ENCODE peak calls at places on chromosomes 11 and 22, in eight cellular contexts. V is right lobe of liver, Z is body of pancreas, N is stomach, A is uterus, M is IMR-90, I is HCT116, J is transverse colon. E is an unnamed sample.

GRCh38 chr22:29997516-29997915 is 82.7 kb upstream of the HORMAD2 start:
- DNase-seq in J (no peak), V (no peak), A (no peak), N (no peak), M (no peak), I (no peak), Z (no peak), E (no peak)

GRCh38 chr11:30435488-30435887 is 112.6 kb downstream of the ARL14EP start:
- DNase-seq in N (no peak), J (no peak), A (no peak), Z (no peak), V (no peak), I (no peak), M (no peak), E (no peak)

GRCh38 chr22:50522806-50523438 is 2.5 kb downstream of the SCO2 start:
- DNase-seq in M (no peak), A (no peak), N (no peak), I (no peak), Z (no peak), V (no peak), J (no peak), E (no peak)

GRCh38 chr22:24067587-24068376 is 56.7 kb downstream of the CABIN1 start:
- DNase-seq in N (peak; percentile 50), M (no peak), J (peak; percentile 53), Z (peak; percentile 68), I (no peak), V (peak; percentile 81), A (no peak), E (no peak)

GRCh38 chr11:81222491-81222890 is 1511.2 kb downstream of the FAM181B start:
- DNase-seq in I (no peak), V (no peak), M (no peak), J (no peak), A (no peak), N (no peak), Z (no peak), E (no peak)

GRCh38 chr11:27656806-27657483 is 43.3 kb downstream of the BDNF start:
- DNase-seq in M (no peak), V (no peak), J (no peak), A (no peak), N (no peak), Z (no peak), I (no peak), E (no peak)

GRCh38 chr11:81674211-81674610 is 1059.5 kb downstream of the FAM181B start:
- DNase-seq in V (no peak), Z (no peak), J (no peak), I (no peak), M (no peak), A (no peak), N (no peak), E (no peak)

GRCh38 chr11:33970984-33971466 is 79.1 kb upstream of the LMO2 start:
- DNase-seq in N (peak; percentile 30), Z (peak; percentile 50), A (peak; percentile 20), I (peak; percentile 64), M (peak; percentile 50), J (peak; percentile 32), V (no peak), E (peak; percentile 61)

GRCh38 chr11:46900091-46900746 is 18.1 kb downstream of the LRP4 start:
- DNase-seq in N (no peak), J (no peak), I (no peak), M (no peak), Z (no peak), A (no peak), V (no peak), E (no peak)

GRCh38 chr11:74269161-74269809 is 42.2 kb downstream of the P4HA3 start:
- DNase-seq in M (peak; percentile 90), J (no peak), Z (no peak), V (no peak), A (no peak), I (no peak), N (no peak), E (no peak)

GRCh38 chr11:12716816-12717215 is 42.6 kb downstream of the TEAD1 start:
- DNase-seq in I (no peak), V (no peak), A (no peak), Z (no peak), N (no peak), J (no peak), M (no peak), E (no peak)

GRCh38 chr22:32204211-32204855 is 540 bp downstream of the RFPL2 start:
- DNase-seq in N (no peak), I (no peak), M (no peak), Z (peak; percentile 41), A (no peak), V (peak; percentile 66), J (no peak), E (no peak)

GRCh38 chr11:62388999-62389398 is 29.8 kb upstream of the SCGB1A1 start:
- DNase-seq in J (no peak), M (no peak), Z (no peak), I (no peak), A (no peak), V (no peak), N (no peak), E (no peak)

GRCh38 chr11:123594188-123594901 is 60.1 kb downstream of the SCN3B start:
- DNase-seq in V (no peak), M (peak; percentile 37), N (no peak), J (no peak), A (no peak), I (no peak), Z (no peak), E (no peak)

GRCh38 chr22:49540571-49541450 is 286.9 kb downstream of the BRD1 start:
- DNase-seq in V (no peak), J (peak; percentile 4), I (no peak), A (no peak), Z (peak; percentile 1), N (no peak), M (no peak), E (no peak)

GRCh38 chr11:129208863-129209262 is 16.7 kb upstream of the ARHGAP32 start:
- DNase-seq in J (no peak), V (no peak), A (no peak), N (no peak), Z (no peak), M (peak; percentile 2), I (no peak), E (no peak)

GRCh38 chr11:61090092-61090491 is 12.2 kb upstream of the CD5 start:
- DNase-seq in V (no peak), M (no peak), N (no peak), J (no peak), I (no peak), A (no peak), Z (no peak), E (no peak)

GRCh38 chr11:7250166-7250565 is 1.5 kb upstream of the SYT9 start:
- DNase-seq in V (no peak), M (no peak), N (no peak), A (no peak), I (no peak), Z (no peak), J (no peak), E (no peak)
- H3K4me1 ChIP-seq in V (no peaks in the 10 kb centered on the region), M (no peaks in the 10 kb centered on the region), N (peaks cover 9% of the 10 kb centered on the region), A (peaks cover 3% of the 10 kb centered on the region), I (no peaks in the 10 kb centered on the region), Z (peaks cover 10% of the 10 kb centered on the region), J (peaks cover 14% of the 10 kb centered on the region), E (no peaks in the 10 kb centered on the region)

GRCh38 chr11:57421805-57422204 is 5.1 kb downstream of the SLC43A3 start:
- DNase-seq in V (no peak), A (no peak), I (no peak), J (no peak), N (no peak), Z (no peak), M (no peak), E (no peak)

GRCh38 chr11:57424802-57425564 is 1.9 kb downstream of the SLC43A3 start:
- DNase-seq in A (peak; percentile 71), I (no peak), N (peak; percentile 56), M (peak; percentile 95), Z (peak; percentile 47), V (peak; percentile 75), J (peak; percentile 66), E (peak; percentile 53)

GRCh38 chr11:57424137-57424801 is 2.7 kb downstream of the SLC43A3 start:
- DNase-seq in V (no peak), I (no peak), M (no peak), A (no peak), N (no peak), Z (no peak), J (no peak), E (no peak)

GRCh38 chr11:57421066-57421465 is 5.9 kb downstream of the SLC43A3 start:
- DNase-seq in M (no peak), J (no peak), A (no peak), I (no peak), N (no peak), V (no peak), Z (no peak), E (no peak)

GRCh38 chr11:57422669-57423068 is 4.3 kb downstream of the SLC43A3 start:
- DNase-seq in A (no peak), M (no peak), V (no peak), J (no peak), Z (no peak), N (no peak), I (no peak), E (no peak)
- TF ChIP-seq POLR2A in A (no peak), M (no peak), V (no peak), J (no peak), Z (no peak), N (no peak), I (no peak), E (no peak)

GRCh38 chr11:9855579-9856260 is 191.8 kb downstream of the SWAP70 start:
- DNase-seq in V (no peak), M (peak; percentile 80), N (no peak), J (no peak), Z (no peak), A (no peak), I (no peak), E (no peak)
- H3K4me1 ChIP-seq in V (no peaks in the 10 kb centered on the region), M (peaks cover 19% of the 10 kb centered on the region), N (peaks cover 13% of the 10 kb centered on the region), J (peaks cover 5% of the 10 kb centered on the region), Z (peaks cover 14% of the 10 kb centered on the region), A (no peaks in the 10 kb centered on the region), I (no peaks in the 10 kb centered on the region), E (no peaks in the 10 kb centered on the region)

GRCh38 chr22:20490183-20490940 is 5.2 kb downstream of the KLHL22 start:
- DNase-seq in I (no peak), A (no peak), V (no peak), N (no peak), M (no peak), Z (no peak), J (no peak), E (no peak)

GRCh38 chr22:20486229-20486628 is 9.4 kb downstream of the KLHL22 start:
- DNase-seq in A (no peak), Z (no peak), N (no peak), V (no peak), J (no peak), I (no peak), M (no peak), E (no peak)

GRCh38 chr22:20488946-20489345 is 6.6 kb downstream of the KLHL22 start:
- DNase-seq in Z (no peak), M (no peak), V (no peak), I (no peak), J (no peak), N (no peak), A (no peak), E (no peak)

GRCh38 chr22:20484948-20485683 is 10.5 kb downstream of the KLHL22 start:
- DNase-seq in Z (no peak), N (no peak), J (no peak), A (no peak), V (no peak), I (no peak), M (no peak), E (no peak)

DNA sequence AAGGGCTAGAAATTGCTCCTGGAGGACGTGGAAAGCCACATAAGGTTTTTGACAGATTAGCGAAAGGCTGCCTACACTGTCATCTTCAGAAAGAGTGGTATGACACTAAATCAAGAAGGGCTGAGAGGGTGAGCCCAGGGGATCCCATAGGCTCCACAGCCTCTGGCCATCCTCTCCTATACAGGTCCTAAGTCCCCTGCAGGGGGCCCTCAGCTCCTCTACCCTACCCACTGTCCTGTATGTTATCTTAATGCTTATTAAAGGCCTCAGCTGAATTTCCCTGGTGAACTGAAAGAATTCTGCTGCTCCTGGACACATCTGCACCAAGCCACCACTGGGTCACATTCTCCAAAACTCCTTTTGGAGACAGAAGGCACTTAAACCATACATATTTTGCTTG is 7.9 kb downstream of the KLHL22 start:
- DNase-seq in J (no peak), Z (no peak), V (no peak), N (no peak), I (no peak), M (no peak), A (no peak), E (no peak)
- TF ChIP-seq POLR2A in J (no peak), Z (no peak), V (no peak), N (no peak), I (no peak), M (no peak), A (no peak), E (no peak)

E was measured in tibial nerve.